ENCODE peak calls at places on chromosome 19, in seven cellular contexts. I, V, C, O, H, X and L are unnamed samples.

GRCh38 chr19:48702701-48703100 is 6.9 kb downstream of the FUT2 start:
- DNase-seq in I (no peak), V (no peak), C (no peak), O (no peak), H (no peak), X (no peak), L (no peak)

GRCh38 chr19:5913739-5914357 is at the start of gene CAPS:
- DNase-seq in I (no peak), V (no peak), C (no peak), O (no peak), H (no peak), X (peak), L (no peak)

GRCh38 chr19:53989600-53990533 is 1.6 kb upstream of the CACNG6 start:
- DNase-seq in I (no peak), V (no peak), C (no peak), O (no peak), H (no peak), X (peak), L (no peak)

GRCh38 chr19:29517946-29518345 is 7.8 kb upstream of the VSTM2B start:
- DNase-seq in I (peak), V (no peak), C (no peak), O (no peak), H (no peak), X (no peak), L (no peak)

GRCh38 chr19:30666301-30666803 is 294.2 kb downstream of the ZNF536 start:
- DNase-seq in I (no peak), V (peak), C (peak), O (peak), H (peak), X (peak), L (peak)

GRCh38 chr19:57686727-57687126 is 5.0 kb downstream of the ZNF551 start:
- DNase-seq in I (no peak), V (no peak), C (no peak), O (no peak), H (no peak), X (no peak), L (no peak)

GRCh38 chr19:5975388-5975728 is 2.6 kb downstream of the RANBP3 start:
- DNase-seq in I (no peak), V (no peak), C (no peak), O (no peak), H (no peak), X (no peak), L (no peak)

GRCh38 chr19:11807099-11807380 is 7.0 kb upstream of the ZNF440 start:
- DNase-seq in I (no peak), V (no peak), C (no peak), O (no peak), H (no peak), X (no peak), L (no peak)

GRCh38 chr19:39126312-39126561 is 651 bp downstream of the PAK4 start:
- DNase-seq in I (no peak), V (no peak), C (no peak), O (no peak), H (no peak), X (no peak), L (no peak)

GRCh38 chr19:12782174-12782423 is 6.7 kb upstream of the HOOK2 start:
- DNase-seq in I (no peak), V (peak), C (no peak), O (no peak), H (no peak), X (no peak), L (no peak)

GRCh38 chr19:12527034-12527836 is 24.0 kb downstream of the ZNF564 start:
- DNase-seq in I (no peak), V (no peak), C (peak), O (no peak), H (no peak), X (no peak), L (no peak)

GRCh38 chr19:51339313-51339686 is 2.6 kb downstream of the VSIG10L start:
- DNase-seq in I (no peak), V (no peak), C (no peak), O (peak), H (no peak), X (no peak), L (no peak)

GRCh38 chr19:54478677-54479266 is 5.7 kb upstream of the CDC42EP5 start:
- DNase-seq in I (peak), V (no peak), C (peak), O (peak), H (no peak), X (peak), L (no peak)

GRCh38 chr19:14147797-14148605 is 11.6 kb upstream of the ASF1B start:
- DNase-seq in I (peak), V (peak), C (peak), O (peak), H (peak), X (peak), L (peak)

GRCh38 chr19:9847087-9847671 is 12.1 kb downstream of the PIN1 start:
- DNase-seq in I (no peak), V (no peak), C (peak), O (no peak), H (no peak), X (peak), L (peak)

GRCh38 chr19:33463194-33463593 is 58.4 kb downstream of the PEPD start:
- DNase-seq in I (no peak), V (no peak), C (no peak), O (no peak), H (no peak), X (no peak), L (no peak)